ENCODE peak calls at places on chromosome 1, in five cellular contexts. P, C, F, I and X are unnamed samples.
A peak's percentile ranks its signal among the peaks of the same experiment; 100 is the strongest.

GRCh38 chr1:32426489-32427255 is 32.4 kb upstream of the BSDC1 start:
- DNase-seq in P (no peak), C (no peak), F (peak; percentile 51), I (no peak), X (no peak)

GRCh38 chr1:75618382-75618781 is 7.5 kb upstream of the SLC44A5 start:
- DNase-seq in P (no peak), C (no peak), F (no peak), I (no peak), X (no peak)

GRCh38 chr1:42941640-42942330 is 16.9 kb downstream of the SLC2A1 start:
- DNase-seq in P (no peak), C (peak; percentile 92), F (peak; percentile 91), I (peak; percentile 93), X (peak; percentile 92)

GRCh38 chr1:236016083-236016482 is 48.8 kb downstream of the NID1 start:
- DNase-seq in P (no peak), C (peak; percentile 88), F (no peak), I (peak; percentile 95), X (peak; percentile 88)

GRCh38 chr1:198491596-198491995 is 48.9 kb downstream of the ATP6V1G3 start:
- DNase-seq in P (no peak), C (no peak), F (no peak), I (no peak), X (no peak)

GRCh38 chr1:226966683-226967082 is 26.6 kb downstream of the COQ8A start:
- DNase-seq in P (no peak), C (no peak), F (no peak), I (no peak), X (no peak)

GRCh38 chr1:212781225-212781624 is 10.4 kb downstream of the NSL1 start:
- DNase-seq in P (no peak), C (no peak), F (no peak), I (no peak), X (no peak)

GRCh38 chr1:14303011-14303410 is 295.5 kb upstream of the KAZN start:
- DNase-seq in P (no peak), C (no peak), F (no peak), I (no peak), X (no peak)

GRCh38 chr1:204080163-204080903 is 7.4 kb downstream of the SOX13 start:
- DNase-seq in P (no peak), C (peak; percentile 95), F (peak; percentile 89), I (peak; percentile 80), X (peak; percentile 98)

GRCh38 chr1:232837085-232837484 is 31.9 kb downstream of the MAP10 start:
- DNase-seq in P (no peak), C (no peak), F (no peak), I (no peak), X (no peak)

GRCh38 chr1:47738560-47739182 is 258.5 kb downstream of the TRABD2B start:
- DNase-seq in P (no peak), C (peak; percentile 53), F (no peak), I (peak; percentile 20), X (peak; percentile 76)

GRCh38 chr1:169526998-169527397 is 41.3 kb upstream of the SLC19A2 start:
- DNase-seq in P (no peak), C (no peak), F (no peak), I (no peak), X (no peak)

GRCh38 chr1:3827813-3828307 is 29.2 kb downstream of the CEP104 start:
- DNase-seq in P (no peak), C (peak; percentile 19), F (no peak), I (no peak), X (peak; percentile 56)

GRCh38 chr1:35555601-35556477 is 1.4 kb downstream of the KIAA0319L start:
- DNase-seq in P (no peak), C (peak; percentile 91), F (no peak), I (peak; percentile 74), X (no peak)

GRCh38 chr1:5909576-5910275 is 82.5 kb downstream of the NPHP4 start:
- DNase-seq in P (no peak), C (no peak), F (no peak), I (no peak), X (no peak)

GRCh38 chr1:214694769-214695168 is 91.8 kb downstream of the CENPF start:
- DNase-seq in P (no peak), C (no peak), F (no peak), I (no peak), X (no peak)

GRCh38 chr1:153217212-153217611 is at the start of gene PRR9:
- DNase-seq in P (no peak), C (no peak), F (no peak), I (no peak), X (no peak)

GRCh38 chr1:9787702-9788101 is 36.1 kb downstream of the CLSTN1 start:
- DNase-seq in P (peak; percentile 30), C (no peak), F (no peak), I (no peak), X (no peak)

GRCh38 chr1:5532811-5533210 is 459.4 kb downstream of the NPHP4 start:
- DNase-seq in P (no peak), C (no peak), F (no peak), I (no peak), X (no peak)

GRCh38 chr1:41722184-41722583 is 196.5 kb downstream of the HIVEP3 start:
- DNase-seq in P (no peak), C (no peak), F (no peak), I (no peak), X (no peak)
- H3K4me3 ChIP-seq in P (no peak overlapping the region), C (no peak overlapping the region), F (no peak overlapping the region), I (no peak overlapping the region), X (no peak overlapping the region)

DNA sequence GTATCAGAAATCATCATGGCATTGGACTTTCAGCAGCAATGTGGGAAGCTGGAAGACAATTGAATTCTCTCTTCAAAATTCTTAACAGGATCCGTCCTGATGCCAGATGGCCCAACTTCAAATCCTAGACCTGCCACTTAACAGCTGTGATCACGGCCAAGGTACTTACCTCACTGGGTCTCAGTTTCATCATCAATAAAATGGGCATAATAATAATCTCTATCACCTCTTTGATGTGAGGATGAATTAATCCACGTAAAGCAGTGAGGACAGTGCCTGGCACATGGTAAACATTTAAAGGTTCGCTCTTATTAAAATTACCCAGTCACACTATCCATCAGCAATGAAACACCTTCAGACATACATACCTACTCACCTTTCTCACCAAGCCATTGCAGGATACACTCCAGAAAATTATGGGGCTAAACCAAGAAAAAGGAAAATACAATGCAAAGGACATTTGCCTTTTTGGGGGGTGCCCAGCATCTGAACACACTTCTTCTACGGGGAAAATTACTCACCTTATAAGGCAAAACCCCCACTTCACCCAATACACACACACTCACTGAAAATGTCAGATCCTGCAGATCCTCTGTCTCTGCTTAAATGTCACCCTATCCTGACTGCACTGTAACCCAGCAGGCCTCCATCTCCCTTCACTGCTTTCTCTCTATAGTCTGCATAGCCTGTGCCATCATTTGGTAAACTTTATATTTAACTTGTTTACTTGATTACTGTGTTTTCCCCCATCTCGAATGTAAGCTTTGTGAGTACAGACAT is 21.7 kb downstream of the GLIS1 start:
- DNase-seq in P (no peak), C (no peak), F (no peak), I (no peak), X (no peak)
- H3K4me3 ChIP-seq in P (no peak overlapping the region), C (no peak overlapping the region), F (no peak overlapping the region), I (no peak overlapping the region), X (no peak overlapping the region)

GRCh38 chr1:183553769-183554168 is 36.5 kb downstream of the NCF2 start:
- DNase-seq in P (no peak), C (no peak), F (no peak), I (no peak), X (no peak)
- H3K4me3 ChIP-seq in P (no peak overlapping the region), C (no peak overlapping the region), F (no peak overlapping the region), I (no peak overlapping the region), X (no peak overlapping the region)

DNA sequence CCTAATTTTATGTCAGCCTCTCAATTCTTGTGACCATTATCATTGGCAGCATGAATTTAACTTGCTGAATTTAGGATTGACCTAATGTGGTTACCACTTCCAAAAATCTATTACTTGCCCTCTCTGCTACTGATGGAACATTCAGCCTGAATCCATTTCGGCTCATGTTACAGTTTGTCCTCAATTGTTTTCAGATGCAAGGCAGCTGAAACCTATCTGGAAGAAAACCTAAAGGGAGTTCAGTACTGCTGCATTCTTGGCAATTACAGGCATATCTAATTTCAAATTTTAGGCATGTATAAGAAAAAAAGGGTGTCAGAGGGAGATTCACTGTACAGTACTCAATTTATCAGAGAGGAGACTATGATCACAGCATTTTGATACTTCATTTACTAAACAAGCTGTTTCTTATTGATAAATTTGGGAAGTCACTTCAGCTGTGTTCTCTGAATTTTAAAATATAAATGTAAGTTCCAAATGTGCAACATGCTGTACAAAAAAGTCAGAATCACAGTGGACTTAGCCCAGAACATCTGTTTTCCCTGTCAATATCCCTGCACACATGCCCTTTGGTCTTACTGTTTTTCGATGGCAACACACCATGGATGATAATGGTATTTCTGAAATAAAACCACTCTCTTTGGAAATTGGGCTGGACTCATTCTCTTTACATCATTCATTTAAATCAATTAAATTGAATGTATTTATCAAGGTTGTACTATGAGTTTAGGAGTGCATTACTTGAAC is 651.6 kb upstream of the ADGRL4 start:
- DNase-seq in P (no peak), C (no peak), F (no peak), I (peak; percentile 48), X (no peak)
- H3K4me3 ChIP-seq in P (no peak overlapping the region), C (no peak overlapping the region), F (no peak overlapping the region), I (no peak overlapping the region), X (no peak overlapping the region)

GRCh38 chr1:151061012-151061401 is 810 bp downstream of the MLLT11 start:
- DNase-seq in P (no peak), C (peak; percentile 31), F (no peak), I (no peak), X (no peak)
- H3K4me3 ChIP-seq in P (no peak overlapping the region), C (peak overlapping the region; percentile 94), F (no peak overlapping the region), I (peak overlapping the region; percentile 94), X (no peak overlapping the region)